ENCODE peak calls at places on chromosomes 6 and 20, in five cellular contexts. L is right atrium auricular region, B is psoas muscle, Y is hepatocyte, I is BE2C. H is an unnamed sample. For H3K27me3, the result is how much of the 10 kb centered on the place peaks cover.

GRCh38 chr6:9646346-9647042 is 768.4 kb downstream of the TFAP2A start:
- DNase-seq in Y (peak), I (no peak), L (peak), B (no peak), H (peak)

GRCh38 chr20:63966944-63967322 is 2.8 kb downstream of the ZNF512B start:
- DNase-seq in L (no peak), B (no peak), Y (no peak), I (no peak), H (no peak)

GRCh38 chr6:79928478-79928998 is 18.8 kb downstream of the ELOVL4 start:
- DNase-seq in B (no peak), I (no peak), L (no peak), Y (no peak), H (no peak)

GRCh38 chr6:121771937-121772717 is 336.7 kb downstream of the GJA1 start:
- DNase-seq in I (no peak), B (no peak), Y (no peak), L (no peak), H (no peak)

GRCh38 chr6:29137724-29138123 is 29.9 kb downstream of the OR2J3 start:
- DNase-seq in I (no peak), Y (no peak), L (no peak), B (no peak), H (no peak)

GRCh38 chr6:153312633-153313032 is 181.6 kb upstream of the RGS17 start:
- DNase-seq in Y (peak), B (peak), L (no peak), I (peak), H (peak)

GRCh38 chr20:36384022-36384619 is 78.0 kb downstream of the DLGAP4 start:
- DNase-seq in Y (peak), B (no peak), I (no peak), L (no peak), H (peak)

GRCh38 chr6:161411265-161411944 is 137.5 kb upstream of the AGPAT4 start:
- DNase-seq in B (no peak), I (no peak), Y (no peak), L (no peak), H (no peak)

GRCh38 chr6:164104432-164104831 is 689.9 kb downstream of the QKI start:
- DNase-seq in Y (no peak), I (no peak), B (no peak), L (no peak), H (no peak)

GRCh38 chr6:125918681-125919566 is 37.6 kb upstream of the HINT3 start:
- DNase-seq in L (peak), I (no peak), B (no peak), Y (peak), H (peak)

GRCh38 chr6:97923249-97923648 is 640.2 kb upstream of the MMS22L start:
- DNase-seq in L (no peak), I (no peak), B (no peak), Y (no peak), H (no peak)

GRCh38 chr6:155154158-155154830 is 109.5 kb upstream of the CLDN20 start:
- DNase-seq in B (no peak), Y (peak), L (no peak), I (peak), H (peak)

GRCh38 chr6:23690650-23691049 is 435.4 kb upstream of the NRSN1 start:
- DNase-seq in Y (no peak), L (no peak), B (no peak), I (no peak), H (no peak)

GRCh38 chr6:105452924-105453756 is 50.3 kb upstream of the PREP start:
- DNase-seq in L (no peak), B (no peak), Y (no peak), I (no peak), H (no peak)

GRCh38 chr20:347640-348484 is 951 bp downstream of the NRSN2 start:
- DNase-seq in Y (peak), B (peak), I (peak), L (peak), H (peak)

GRCh38 chr6:14530385-14530784 is 412.8 kb downstream of the CD83 start:
- DNase-seq in I (no peak), B (no peak), Y (no peak), L (no peak), H (no peak)

GRCh38 chr20:4086771-4087677 is 71.7 kb upstream of the RNF24 start:
- DNase-seq in Y (no peak), I (no peak), B (no peak), L (no peak), H (no peak)

GRCh38 chr20:50865591-50865990 is 65.6 kb downstream of the ADNP start:
- DNase-seq in B (no peak), Y (no peak), L (no peak), I (no peak), H (no peak)

GRCh38 chr6:18281564-18281963 is 17.2 kb upstream of the DEK start:
- DNase-seq in L (no peak), B (no peak), I (no peak), Y (no peak), H (no peak)

GRCh38 chr6:19613678-19614077 is 223.5 kb upstream of the ID4 start:
- DNase-seq in B (no peak), L (no peak), I (no peak), Y (no peak), H (no peak)

GRCh38 chr6:147972436-147972835 is 370.2 kb upstream of the SASH1 start:
- DNase-seq in Y (no peak), I (no peak), L (no peak), B (no peak), H (no peak)

GRCh38 chr6:111844921-111845320 is 28.3 kb downstream of the FYN start:
- DNase-seq in Y (no peak), B (no peak), I (no peak), L (no peak), H (no peak)

GRCh38 chr20:22801528-22801927 is 217.2 kb upstream of the FOXA2 start:
- DNase-seq in I (no peak), Y (no peak), B (no peak), L (no peak), H (no peak)

GRCh38 chr6:6657085-6657819 is 68.7 kb downstream of the LY86 start:
- DNase-seq in B (no peak), Y (no peak), I (no peak), L (no peak), H (no peak)

GRCh38 chr6:39961178-39961577 is 26.9 kb upstream of the MOCS1 start:
- DNase-seq in L (no peak), B (peak), Y (no peak), I (no peak), H (peak)

GRCh38 chr20:22914291-22914690 is 120.8 kb upstream of the SSTR4 start:
- DNase-seq in B (no peak), Y (no peak), I (no peak), L (no peak), H (no peak)

GRCh38 chr6:16976418-16977183 is 125.2 kb upstream of the STMND1 start:
- DNase-seq in L (no peak), B (no peak), Y (no peak), I (no peak), H (no peak)
- H3K27me3 ChIP-seq in L (under half), B (under half), Y (under half), I (under half), H (under half)

GRCh38 chr6:43255408-43256054 is 12.2 kb downstream of the TTBK1 start:
- DNase-seq in B (no peak), L (no peak), Y (no peak), I (no peak), H (no peak)
- H3K27me3 ChIP-seq in B (under half), L (under half), Y (under half), I (under half), H (half or more)

GRCh38 chr20:24783631-24784492 is 165.2 kb upstream of the CST7 start:
- DNase-seq in B (no peak), L (no peak), Y (peak), I (peak), H (no peak)
- H3K27me3 ChIP-seq in B (under half), L (under half), Y (under half), I (under half), H (under half)

DNA sequence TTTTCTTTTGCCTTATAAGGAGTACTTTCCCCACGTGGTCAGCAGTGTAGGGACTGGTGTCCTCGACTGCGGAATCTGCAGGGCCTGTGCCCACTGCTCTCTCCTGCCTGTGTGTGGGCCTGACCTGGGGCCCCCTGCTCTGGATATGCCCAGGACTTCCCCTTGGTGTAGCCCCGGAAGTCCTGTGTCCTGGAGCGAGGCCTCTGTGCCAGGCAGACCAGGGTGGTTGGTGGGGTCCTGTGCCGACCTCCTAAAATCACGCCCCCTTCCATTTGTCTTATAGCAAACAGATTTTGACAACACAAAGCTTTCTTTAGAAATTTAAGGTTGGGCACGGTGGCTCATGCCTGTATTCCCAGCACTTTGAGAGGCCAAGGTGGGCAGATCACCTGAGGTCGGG is 64.2 kb downstream of the DLL1 start:
- DNase-seq in I (no peak), Y (no peak), B (no peak), L (no peak), H (no peak)
- H3K27me3 ChIP-seq in I (under half), Y (under half), B (under half), L (under half), H (under half)

GRCh38 chr20:62517168-62517567 is 41.4 kb upstream of the GATA5 start:
- DNase-seq in Y (no peak), I (no peak), L (no peak), B (no peak), H (no peak)

GRCh38 chr20:62516345-62516744 is 40.5 kb upstream of the GATA5 start:
- DNase-seq in B (no peak), Y (no peak), I (peak), L (no peak), H (no peak)

GRCh38 chr20:62515280-62515679 is 39.5 kb upstream of the GATA5 start:
- DNase-seq in L (no peak), B (no peak), I (no peak), Y (no peak), H (no peak)

GRCh38 chr20:62513991-62514390 is 38.2 kb upstream of the GATA5 start:
- DNase-seq in Y (no peak), I (no peak), B (no peak), L (no peak), H (no peak)

DNA sequence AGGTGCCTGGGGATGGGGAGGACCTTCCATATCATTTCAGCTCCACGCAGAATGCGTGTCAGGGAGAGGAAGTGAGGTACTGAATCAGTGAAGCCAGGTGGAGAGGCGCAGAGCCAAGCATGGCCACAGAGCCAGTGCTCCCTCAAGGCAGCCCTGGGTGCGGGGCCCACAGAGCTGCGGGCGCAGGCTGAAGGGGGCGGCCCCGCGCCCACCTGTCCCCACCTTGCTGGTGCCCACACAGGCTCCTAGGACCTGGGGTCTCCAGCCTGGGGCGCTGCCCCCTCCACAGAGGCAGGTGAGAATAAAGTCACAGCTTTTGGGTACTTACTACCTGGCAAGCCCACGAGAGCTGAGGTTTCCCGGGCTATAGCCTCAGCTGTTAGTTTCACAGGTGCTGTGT is 40.0 kb upstream of the GATA5 start:
- DNase-seq in I (no peak), Y (no peak), B (no peak), L (no peak), H (no peak)
- H3K27me3 ChIP-seq in I (under half), Y (under half), B (under half), L (under half), H (under half)

GRCh38 chr20:43507150-43508080 is at the start of gene L3MBTL1:
- DNase-seq in B (peak), Y (peak), L (no peak), I (peak), H (peak)
- H3K27me3 ChIP-seq in B (under half), Y (under half), L (under half), I (under half), H (under half)

GRCh38 chr20:59222239-59222981 is 58.8 kb downstream of the ZNF831 start:
- DNase-seq in I (peak), B (peak), L (peak), Y (peak), H (peak)

GRCh38 chr20:59221049-59221748 is 57.6 kb downstream of the ZNF831 start:
- DNase-seq in B (no peak), L (no peak), I (no peak), Y (no peak), H (no peak)

GRCh38 chr20:59221881-59222238 is 58.2 kb downstream of the ZNF831 start:
- DNase-seq in I (no peak), L (no peak), B (no peak), Y (no peak), H (no peak)

GRCh38 chr20:59222982-59223610 is 59.5 kb downstream of the ZNF831 start:
- DNase-seq in Y (peak), B (no peak), L (no peak), I (peak), H (no peak)

GRCh38 chr20:59223750-59224149 is 60.1 kb downstream of the ZNF831 start:
- DNase-seq in L (no peak), B (no peak), I (no peak), Y (no peak), H (no peak)
- H3K27me3 ChIP-seq in L (under half), B (under half), I (under half), Y (under half), H (under half)

GRCh38 chr6:84314377-84314898 is 87.0 kb upstream of the CEP162 start:
- DNase-seq in I (no peak), Y (no peak), B (no peak), L (no peak), H (no peak)

GRCh38 chr6:84304881-84305280 is 77.4 kb upstream of the CEP162 start:
- DNase-seq in L (no peak), Y (no peak), I (no peak), B (no peak), H (no peak)

DNA sequence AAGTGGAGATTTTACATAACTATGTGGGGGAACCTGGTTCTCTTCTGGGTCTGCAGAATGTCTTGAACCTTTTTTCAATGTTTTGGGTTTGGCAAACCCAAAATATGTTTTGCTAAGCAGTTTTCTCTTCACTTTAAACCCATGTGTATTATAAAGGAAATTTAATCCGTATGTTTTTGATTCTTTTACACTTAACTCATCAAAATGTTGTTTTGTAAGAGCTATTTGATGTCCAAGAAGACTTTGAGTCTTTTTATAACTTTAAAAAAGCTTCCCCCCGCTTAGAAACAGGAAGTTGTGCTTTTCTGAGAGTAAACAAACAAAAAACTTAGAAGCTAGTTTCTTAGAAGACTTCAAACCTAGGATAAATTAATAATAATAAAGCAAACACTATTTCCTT is 81.9 kb upstream of the CEP162 start:
- DNase-seq in Y (no peak), I (no peak), B (no peak), L (no peak), H (no peak)
- H3K27me3 ChIP-seq in Y (under half), I (under half), B (under half), L (under half), H (under half)

DNA sequence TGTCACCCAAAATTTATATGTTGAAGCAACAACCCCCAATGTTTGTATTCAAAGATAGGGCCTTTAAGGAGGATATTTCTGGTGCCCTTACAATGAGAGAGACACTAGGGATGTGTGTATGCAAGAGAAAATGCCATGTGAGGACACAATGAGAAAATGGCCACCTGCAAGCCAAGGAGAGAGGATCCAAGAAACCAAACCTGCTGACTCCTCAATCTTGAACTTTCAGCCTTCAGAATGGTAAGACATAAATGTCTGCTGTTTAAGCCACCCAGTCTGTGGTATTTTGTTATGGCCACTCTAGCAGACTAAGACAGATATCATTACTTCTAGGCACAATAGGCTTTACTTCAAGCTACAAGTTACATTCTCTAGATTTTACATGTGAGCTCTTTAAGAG is 1145.1 kb upstream of the MAP3K7 start:
- DNase-seq in I (no peak), Y (no peak), B (no peak), L (no peak), H (no peak)
- H3K27me3 ChIP-seq in I (under half), Y (under half), B (under half), L (under half), H (under half)

GRCh38 chr20:5342031-5342430 is 25.3 kb upstream of the PROKR2 start:
- DNase-seq in I (no peak), L (no peak), Y (no peak), B (no peak), H (no peak)
- H3K27me3 ChIP-seq in I (under half), L (under half), Y (under half), B (under half), H (under half)